ENCODE peak calls at places on chromosomes 12 and 14, in four cellular contexts. M is heart left ventricle, Q is brain microvascular endothelial cell, P is dorsolateral prefrontal cortex. Z is an unnamed sample.

GRCh38 chr14:101372894-101373640 is 188.2 kb upstream of the DIO3 start:
- DNase-seq in M (no peak), Q (no peak), P (no peak), Z (no peak)

GRCh38 chr14:89617471-89618291 is 200.6 kb upstream of the FOXN3 start:
- DNase-seq in M (no peak), Q (peak), P (peak), Z (peak)

GRCh38 chr14:24674204-24674970 is 40.4 kb upstream of the GZMB start:
- DNase-seq in M (no peak), Q (no peak), P (no peak), Z (no peak)

GRCh38 chr12:10363922-10364838 is 25.7 kb downstream of the KLRK1 start:
- DNase-seq in M (peak), Q (peak), P (peak), Z (peak)

GRCh38 chr12:54298904-54299303 is 1.9 kb downstream of the NFE2 start:
- DNase-seq in M (no peak), Q (no peak), P (no peak), Z (no peak)

GRCh38 chr12:124509676-124510300 is 57.6 kb downstream of the NCOR2 start:
- DNase-seq in M (peak), Q (peak), P (peak), Z (no peak)

GRCh38 chr14:48723841-48724495 is 862.2 kb downstream of the RPS29 start:
- DNase-seq in M (no peak), Q (no peak), P (no peak), Z (no peak)

GRCh38 chr14:91878274-91878673 is 10.9 kb upstream of the TC2N start:
- DNase-seq in M (no peak), Q (no peak), P (no peak), Z (no peak)

GRCh38 chr12:38745601-38746000 is 159.8 kb downstream of the CPNE8 start:
- DNase-seq in M (no peak), Q (no peak), P (no peak), Z (no peak)

GRCh38 chr14:26835949-26836570 is 238.2 kb upstream of the NOVA1 start:
- DNase-seq in M (no peak), Q (no peak), P (no peak), Z (no peak)

GRCh38 chr12:125184213-125184952 is 119.1 kb downstream of the AACS start:
- DNase-seq in M (no peak), Q (no peak), P (no peak), Z (no peak)

GRCh38 chr12:15446798-15447197 is 124.5 kb downstream of the PTPRO start:
- DNase-seq in M (no peak), Q (no peak), P (peak), Z (no peak)

GRCh38 chr12:102569803-102570202 is 89.4 kb upstream of the IGF1 start:
- DNase-seq in M (no peak), Q (no peak), P (no peak), Z (no peak)

GRCh38 chr14:36684946-36685345 is 23.3 kb downstream of the PAX9 start:
- DNase-seq in M (no peak), Q (no peak), P (no peak), Z (no peak)

GRCh38 chr14:60250318-60251035 is 1.5 kb downstream of the PPM1A start:
- DNase-seq in M (no peak), Q (no peak), P (no peak), Z (no peak)

GRCh38 chr12:105245291-105245690 is 9.3 kb upstream of the APPL2 start:
- DNase-seq in M (no peak), Q (no peak), P (no peak), Z (no peak)

GRCh38 chr12:69196302-69197288 is 42.8 kb upstream of the CPSF6 start:
- DNase-seq in M (no peak), Q (no peak), P (no peak), Z (no peak)

GRCh38 chr12:49340971-49341776 is 4.2 kb upstream of the C1QL4 start:
- DNase-seq in M (no peak), Q (no peak), P (no peak), Z (no peak)

GRCh38 chr12:94676011-94676709 is 25.8 kb upstream of the TMCC3 start:
- DNase-seq in M (peak), Q (no peak), P (no peak), Z (peak)

GRCh38 chr12:111457071-111457470 is 51.3 kb downstream of the SH2B3 start:
- DNase-seq in M (no peak), Q (no peak), P (peak), Z (no peak)

GRCh38 chr14:75648066-75648838 is 12.4 kb downstream of the ERG28 start:
- DNase-seq in M (peak), Q (peak), P (peak), Z (peak)

GRCh38 chr12:132046561-132046960 is 96.8 kb downstream of the EP400 start:
- DNase-seq in M (no peak), Q (peak), P (no peak), Z (no peak)

GRCh38 chr12:130858084-130858483 is 13.8 kb upstream of the RAN start:
- DNase-seq in M (no peak), Q (no peak), P (no peak), Z (no peak)

GRCh38 chr14:41285193-41285748 is 321.4 kb upstream of the LRFN5 start:
- DNase-seq in M (no peak), Q (peak), P (no peak), Z (peak)

GRCh38 chr12:109247831-109248654 is 61.0 kb downstream of the FOXN4 start:
- DNase-seq in M (no peak), Q (no peak), P (no peak), Z (no peak)

GRCh38 chr12:75505706-75506312 is 5.6 kb downstream of the KRR1 start:
- DNase-seq in M (no peak), Q (no peak), P (no peak), Z (no peak)

GRCh38 chr14:77988096-77988870 is 181.9 kb upstream of the NRXN3 start:
- DNase-seq in M (no peak), Q (no peak), P (no peak), Z (no peak)

GRCh38 chr12:10574307-10574706 is 39.1 kb downstream of the MAGOHB start:
- DNase-seq in M (no peak), Q (no peak), P (no peak), Z (no peak)

GRCh38 chr12:57276935-57277563 is 26.1 kb upstream of the STAC3 start:
- DNase-seq in M (no peak), Q (peak), P (no peak), Z (no peak)

GRCh38 chr14:70886421-70887206 is 20.6 kb upstream of the PCNX1 start:
- DNase-seq in M (no peak), Q (no peak), P (peak), Z (no peak)
- H3K4me3 ChIP-seq in M (no peak), Q (no peak), P (no peak), Z (no peak)

DNA sequence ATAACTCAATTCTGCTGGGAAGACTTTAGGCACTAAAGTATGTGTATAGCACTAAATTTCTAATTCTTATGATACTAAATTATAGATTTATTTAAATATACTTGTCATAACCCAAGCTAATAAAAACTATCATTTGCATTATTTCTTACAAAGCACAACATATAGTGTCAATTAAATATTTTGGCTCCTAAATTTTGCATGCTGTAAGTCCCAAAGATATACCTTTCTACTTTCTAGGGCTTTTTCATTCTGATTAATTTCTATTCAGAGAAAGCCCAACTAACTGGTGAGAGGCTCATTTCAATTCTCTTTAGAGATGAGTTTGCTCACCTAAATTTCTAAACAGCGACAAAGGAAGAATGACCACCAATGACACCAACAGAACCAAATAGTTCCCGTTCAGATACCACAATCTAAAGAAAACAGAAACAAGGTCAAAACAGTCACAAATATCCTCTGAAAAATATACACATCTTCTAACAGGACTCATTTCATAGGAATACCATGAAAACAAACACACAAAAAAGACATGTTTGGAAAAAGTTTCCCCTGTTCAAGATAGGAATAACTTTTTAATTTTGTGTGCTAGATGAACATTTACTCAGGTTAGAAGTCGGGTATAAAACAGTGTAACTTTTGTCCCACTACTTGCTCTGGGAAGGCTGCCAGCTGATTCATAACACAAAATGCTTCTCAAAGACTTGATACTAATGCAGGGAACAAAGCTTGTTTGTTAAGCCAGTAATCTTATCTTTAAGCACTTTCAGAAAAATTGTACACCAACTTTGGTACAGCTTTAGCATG is 7.6 kb downstream of the SLC38A2 start:
- DNase-seq in M (peak), Q (peak), P (peak), Z (no peak)
- H3K4me3 ChIP-seq in M (no peak), Q (peak), P (no peak), Z (no peak)

DNA sequence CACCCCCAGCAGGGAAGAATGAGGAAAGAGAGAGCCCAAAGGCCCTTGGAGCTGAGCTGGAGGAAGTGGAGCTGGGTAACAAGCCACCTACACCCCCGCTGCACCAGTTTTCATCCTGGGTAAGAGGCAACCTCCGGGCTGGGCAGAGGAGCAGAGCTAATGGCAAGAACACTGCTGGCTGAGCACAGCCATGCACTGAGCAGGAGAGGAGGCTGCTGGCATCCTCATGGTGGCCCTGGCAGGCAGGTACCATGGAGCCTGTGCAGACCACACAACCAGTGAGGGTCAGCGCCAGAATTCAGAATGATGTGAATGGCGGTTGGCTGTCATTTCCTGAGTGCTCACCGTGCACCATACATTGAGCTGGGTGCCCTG is 29.7 kb downstream of the PLEKHH1 start:
- DNase-seq in M (no peak), Q (no peak), P (no peak), Z (no peak)
- H3K4me3 ChIP-seq in M (no peak), Q (no peak), P (no peak), Z (no peak)

GRCh38 chr14:53620890-53621289 is 335.7 kb downstream of the BMP4 start:
- DNase-seq in M (no peak), Q (no peak), P (no peak), Z (no peak)
- H3K4me3 ChIP-seq in M (no peak), Q (no peak), P (no peak), Z (no peak)

DNA sequence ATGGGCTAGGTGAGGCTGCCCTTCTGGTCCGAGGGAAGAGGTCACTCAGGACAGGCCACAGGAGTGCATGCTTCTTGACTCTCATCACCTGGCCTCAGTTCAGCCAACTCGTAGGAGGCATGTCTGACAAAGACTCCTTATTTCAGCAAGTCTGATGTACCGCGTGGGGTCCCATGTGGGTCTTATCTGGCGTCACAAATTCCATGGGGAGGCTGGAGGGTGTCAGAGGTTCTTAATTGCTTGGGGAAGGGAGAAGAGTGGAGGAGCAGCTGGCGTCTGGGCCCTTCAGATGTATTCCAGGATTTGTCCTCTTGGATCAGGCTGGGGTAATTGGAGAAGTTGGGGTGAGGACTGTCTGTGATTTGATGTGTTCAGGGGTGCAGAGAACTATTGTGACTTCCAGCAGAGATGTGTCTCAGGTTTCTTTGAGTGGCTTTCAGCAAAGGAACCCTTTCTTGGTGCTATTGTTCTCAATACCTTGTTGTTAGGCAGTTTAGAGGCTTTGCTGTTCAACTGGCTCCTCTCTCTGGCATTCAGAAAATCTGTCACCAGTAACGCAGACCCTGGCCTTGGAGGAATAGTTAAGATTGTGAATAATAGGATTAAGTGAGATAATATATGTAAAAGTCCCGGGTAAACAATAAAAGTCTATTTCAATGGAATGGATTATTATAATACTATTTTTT is 60.1 kb downstream of the SUSD6 start:
- DNase-seq in M (no peak), Q (no peak), P (no peak), Z (no peak)
- H3K4me3 ChIP-seq in M (no peak), Q (no peak), P (no peak), Z (no peak)

GRCh38 chr14:93331375-93332031 is 1.3 kb downstream of the BTBD7 start:
- DNase-seq in M (peak), Q (no peak), P (no peak), Z (peak)
- H3K4me3 ChIP-seq in M (peak), Q (peak), P (peak), Z (peak)

DNA sequence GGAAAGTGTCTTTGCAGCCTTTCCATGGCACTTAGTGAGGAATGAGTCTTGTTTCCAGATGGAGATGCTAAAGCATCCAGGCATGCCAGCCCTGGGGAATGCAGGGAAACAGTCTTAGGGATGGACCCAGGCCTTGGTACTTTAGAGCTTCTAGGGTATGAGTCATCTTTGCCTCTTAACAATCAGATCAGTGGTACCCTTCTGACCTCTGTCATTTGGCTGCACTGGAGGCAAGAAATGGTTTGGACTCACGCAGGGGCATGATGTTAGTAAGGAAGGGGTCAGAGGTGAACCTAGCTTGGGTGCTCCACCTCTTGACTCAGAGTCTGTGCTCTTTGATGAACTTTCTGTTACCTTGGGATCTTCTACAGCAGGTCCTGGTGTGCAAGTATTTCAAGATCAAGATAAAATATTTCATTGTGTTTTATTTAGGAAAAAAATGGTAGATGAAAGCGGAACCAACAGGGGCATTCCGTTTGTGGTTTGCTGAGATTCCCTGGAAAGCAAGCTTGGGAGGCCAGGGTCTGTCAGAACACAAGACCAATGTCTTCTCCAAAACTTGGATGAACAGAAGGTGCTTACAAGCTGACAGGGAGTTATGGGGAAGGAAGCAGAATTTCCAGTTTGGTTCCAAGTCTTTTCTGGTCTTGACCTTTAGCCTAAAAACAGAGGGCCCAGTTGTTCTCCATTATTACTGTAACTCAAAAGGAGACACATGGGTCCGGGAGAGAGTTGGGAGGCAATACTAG is 216.2 kb downstream of the ZFP36L1 start:
- DNase-seq in M (no peak), Q (peak), P (no peak), Z (no peak)
- H3K4me3 ChIP-seq in M (no peak), Q (no peak), P (no peak), Z (no peak)

Z was measured in heart right ventricle.